ENCODE peak calls at places on chromosomes 3 and 15, in four cellular contexts. U is psoas muscle, O is esophagus squamous epithelium, Z is upper lobe of right lung. E is an unnamed sample. For H3K4me1 and H3K36me3, the result is how much of the 10 kb centered on the place peaks cover.

GRCh38 chr3:124014366-124014942 is 22.5 kb upstream of the ROPN1 start:
- DNase-seq in U (no peak), O (no peak), Z (no peak), E (no peak)

GRCh38 chr3:194181612-194182011 is 45.7 kb downstream of the HES1 start:
- DNase-seq in U (no peak), O (no peak), Z (no peak), E (no peak)

GRCh38 chr15:52069559-52069958 is 43.0 kb downstream of the BCL2L10 start:
- DNase-seq in U (no peak), O (no peak), Z (no peak), E (no peak)

GRCh38 chr3:76308541-76308940 is 523.2 kb upstream of the ZNF717 start:
- DNase-seq in U (no peak), O (no peak), Z (no peak), E (no peak)

GRCh38 chr15:72847806-72848205 is 64.2 kb upstream of the ADPGK start:
- DNase-seq in U (no peak), O (no peak), Z (no peak), E (no peak)

GRCh38 chr3:988790-989189 is 104.0 kb upstream of the CNTN6 start:
- DNase-seq in U (no peak), O (no peak), Z (no peak), E (no peak)

GRCh38 chr15:86115138-86115801 is 35.6 kb downstream of the AGBL1 start:
- DNase-seq in U (no peak), O (no peak), Z (no peak), E (no peak)

GRCh38 chr3:67737158-67737557 is 82.7 kb upstream of the SUCLG2 start:
- DNase-seq in U (no peak), O (no peak), Z (no peak), E (no peak)

GRCh38 chr3:141644931-141645330 is 93.2 kb upstream of the RNF7 start:
- DNase-seq in U (peak), O (peak), Z (peak), E (peak)

GRCh38 chr15:65245096-65245849 is 34.0 kb upstream of the CILP start:
- DNase-seq in U (peak), O (no peak), Z (no peak), E (no peak)

GRCh38 chr3:140258222-140258724 is 323.3 kb downstream of the CLSTN2 start:
- DNase-seq in U (no peak), O (no peak), Z (no peak), E (no peak)

GRCh38 chr3:83843716-83844115 is 1115.1 kb upstream of the CADM2 start:
- DNase-seq in U (no peak), O (no peak), Z (no peak), E (no peak)

GRCh38 chr3:197595470-197596185 is 39.9 kb upstream of the BDH1 start:
- DNase-seq in U (no peak), O (no peak), Z (no peak), E (no peak)

GRCh38 chr3:15287565-15288330 is 44.6 kb downstream of the SH3BP5 start:
- DNase-seq in U (peak), O (peak), Z (no peak), E (no peak)

GRCh38 chr15:100879046-100879445 is 585 bp upstream of the ALDH1A3 start:
- DNase-seq in U (no peak), O (no peak), Z (no peak), E (no peak)
- H3K4me3 ChIP-seq in U (peak), O (peak), Z (peak), E (peak)

GRCh38 chr3:52537726-52538421 is 1.5 kb downstream of the UQCC5 start:
- DNase-seq in U (no peak), O (no peak), Z (no peak), E (no peak)

GRCh38 chr3:52535411-52536111 is 844 bp upstream of the UQCC5 start:
- DNase-seq in U (peak), O (no peak), Z (no peak), E (no peak)

GRCh38 chr3:52536112-52536368 is 365 bp upstream of the UQCC5 start:
- DNase-seq in U (no peak), O (no peak), Z (no peak), E (no peak)

GRCh38 chr3:52536369-52537164 is at the start of gene UQCC5:
- DNase-seq in U (peak), O (peak), Z (peak), E (peak)

GRCh38 chr3:52537165-52537635 is 795 bp downstream of the UQCC5 start:
- DNase-seq in U (no peak), O (no peak), Z (no peak), E (peak)
- H3K4me1 ChIP-seq in U (under half), O (half or more), Z (under half), E (under half)

DNA sequence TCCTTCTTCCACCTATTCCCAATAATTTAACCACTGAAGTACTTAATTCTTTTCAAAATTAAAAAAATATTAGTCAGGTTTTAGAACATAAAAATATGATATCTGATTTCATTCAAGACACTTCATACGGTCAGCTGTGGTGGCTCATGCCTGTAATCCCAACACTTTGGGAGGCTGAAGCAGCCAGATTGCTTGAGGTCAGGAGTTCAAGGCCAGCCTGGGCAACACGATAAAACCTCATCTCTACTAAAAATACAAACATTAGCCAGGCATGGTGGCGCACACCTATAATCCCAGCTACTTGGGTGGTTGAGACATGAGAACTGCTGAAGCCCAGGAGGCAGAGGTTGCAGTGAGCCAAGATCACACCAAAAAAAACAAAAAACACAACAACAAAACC is 56.7 kb downstream of the NBEAL2 start:
- DNase-seq in U (no peak), O (no peak), Z (no peak), E (no peak)
- H3K36me3 ChIP-seq in U (half or more), O (under half), Z (half or more), E (under half)

GRCh38 chr3:71785594-71786472 is 885 bp upstream of the PROK2 start:
- DNase-seq in U (no peak), O (no peak), Z (no peak), E (no peak)
- H3K4me3 ChIP-seq in U (peak), O (peak), Z (no peak), E (peak)

GRCh38 chr3:172127141-172127540 is 87.8 kb downstream of the FNDC3B start:
- DNase-seq in U (no peak), O (no peak), Z (no peak), E (no peak)
- H3K4me1 ChIP-seq in U (half or more), O (half or more), Z (half or more), E (under half)